ENCODE peak calls at places on chromosomes 11 and 22, in four cellular contexts. N is IMR-90, T is H9, Q is H1. O is an unnamed sample.

GRCh38 chr22:42412744-42413220 is 19.4 kb downstream of the NFAM1 start:
- DNase-seq in N (no peak), Q (no peak), T (peak), O (peak)

GRCh38 chr22:47177334-47177815 is 414.9 kb downstream of the TBC1D22A start:
- DNase-seq in N (no peak), Q (no peak), T (peak), O (no peak)

GRCh38 chr22:35480627-35481565 is 59.7 kb upstream of the RASD2 start:
- DNase-seq in T (peak), N (no peak), Q (no peak), O (no peak)

GRCh38 chr11:113859665-113860064 is 15.7 kb downstream of the USP28 start:
- DNase-seq in T (no peak), Q (no peak), N (no peak), O (peak)

GRCh38 chr11:33747969-33748368 is 11.7 kb upstream of the CD59 start:
- DNase-seq in T (no peak), Q (no peak), N (peak), O (no peak)

GRCh38 chr11:116826751-116827431 is 2.8 kb upstream of the APOC3 start:
- DNase-seq in Q (no peak), N (no peak), T (no peak), O (no peak)

GRCh38 chr11:57499413-57499982 is 16.0 kb downstream of the SLC43A1 start:
- DNase-seq in T (peak), N (peak), Q (peak), O (peak)

GRCh38 chr22:35540600-35541253 is at the start of gene RASD2:
- DNase-seq in T (peak), Q (no peak), N (peak), O (peak)

GRCh38 chr22:39254789-39255298 is 10.1 kb upstream of the PDGFB start:
- DNase-seq in T (no peak), N (peak), Q (no peak), O (no peak)

GRCh38 chr11:126927628-126928027 is 72.9 kb downstream of the KIRREL3 start:
- DNase-seq in N (peak), T (no peak), Q (no peak), O (peak)

GRCh38 chr11:71155846-71156245 is 96.5 kb downstream of the SHANK2 start:
- DNase-seq in N (no peak), T (peak), Q (no peak), O (no peak)

GRCh38 chr11:35875063-35875462 is 68.8 kb upstream of the LDLRAD3 start:
- DNase-seq in T (no peak), Q (no peak), N (no peak), O (no peak)

GRCh38 chr11:112801286-112802088 is 159.7 kb upstream of the NCAM1 start:
- DNase-seq in T (no peak), N (no peak), Q (no peak), O (no peak)

GRCh38 chr22:35313311-35314121 is 13.8 kb downstream of the TOM1 start:
- DNase-seq in Q (no peak), N (peak), T (no peak), O (no peak)

GRCh38 chr11:122538060-122538459 is 117.5 kb upstream of the UBASH3B start:
- DNase-seq in Q (no peak), N (no peak), T (no peak), O (no peak)

GRCh38 chr11:116567721-116568242 is 205.0 kb downstream of the BUD13 start:
- DNase-seq in Q (no peak), N (no peak), T (no peak), O (no peak)

GRCh38 chr22:41481131-41481830 is 12.4 kb downstream of the ACO2 start:
- DNase-seq in T (no peak), N (peak), Q (no peak), O (peak)

GRCh38 chr11:87315229-87315628 is 277.5 kb downstream of the TMEM135 start:
- DNase-seq in N (no peak), Q (no peak), T (no peak), O (no peak)

GRCh38 chr11:132408877-132409276 is 1038.5 kb downstream of the NTM start:
- DNase-seq in Q (no peak), N (no peak), T (no peak), O (no peak)

GRCh38 chr11:88282789-88283188 is 54.7 kb downstream of the CTSC start:
- DNase-seq in N (no peak), Q (no peak), T (no peak), O (no peak)

GRCh38 chr11:73272680-73273038 is 521 bp downstream of the P2RY6 start:
- DNase-seq in N (no peak), Q (no peak), T (no peak), O (no peak)

GRCh38 chr11:14384338-14384737 is 25.4 kb upstream of the RRAS2 start:
- DNase-seq in N (peak), T (no peak), Q (no peak), O (no peak)

GRCh38 chr22:47340851-47341436 is 578.5 kb downstream of the TBC1D22A start:
- DNase-seq in T (no peak), N (no peak), Q (no peak), O (no peak)

GRCh38 chr11:22491826-22492225 is 133.8 kb downstream of the FANCF start:
- DNase-seq in N (peak), Q (no peak), T (peak), O (peak)

GRCh38 chr22:31540966-31541365 is 44.6 kb downstream of the SFI1 start:
- DNase-seq in Q (no peak), T (no peak), N (no peak), O (no peak)

GRCh38 chr11:121696947-121697346 is 244.2 kb upstream of the SORL1-AS1 start:
- DNase-seq in Q (no peak), T (no peak), N (no peak), O (no peak)

GRCh38 chr11:92728628-92729027 is 240.8 kb upstream of the MTNR1B start:
- DNase-seq in T (no peak), N (no peak), Q (no peak), O (peak)

GRCh38 chr22:49676230-49676629 is 151.4 kb downstream of the BRD1 start:
- DNase-seq in N (no peak), Q (no peak), T (no peak), O (no peak)

GRCh38 chr22:41009222-41009948 is 58.2 kb downstream of the RBX1 start:
- DNase-seq in Q (no peak), N (peak), T (no peak), O (no peak)

GRCh38 chr22:30689622-30690021 is 5.1 kb upstream of the OSBP2 start:
- DNase-seq in T (no peak), Q (no peak), N (no peak), O (no peak)

GRCh38 chr11:12213920-12214319 is 103.5 kb downstream of the MICAL2 start:
- DNase-seq in N (peak), T (no peak), Q (no peak), O (no peak)

GRCh38 chr11:67376873-67377808 is 3.7 kb upstream of the CLCF1 start:
- DNase-seq in N (no peak), T (no peak), Q (no peak), O (no peak)
- H4K5ac ChIP-seq in N (no peak), T (no peak), Q (no peak), O (no peak)

GRCh38 chr11:1354125-1354938 is 35.4 kb upstream of the BRSK2 start:
- DNase-seq in T (no peak), Q (no peak), N (no peak), O (no peak)

GRCh38 chr11:1352696-1353382 is 36.9 kb upstream of the BRSK2 start:
- DNase-seq in T (no peak), Q (no peak), N (no peak), O (peak)

GRCh38 chr11:1356007-1356435 is 33.7 kb upstream of the BRSK2 start:
- DNase-seq in T (no peak), Q (no peak), N (no peak), O (no peak)

GRCh38 chr11:1351278-1351937 is 38.3 kb upstream of the BRSK2 start:
- DNase-seq in Q (no peak), N (no peak), T (peak), O (peak)

DNA sequence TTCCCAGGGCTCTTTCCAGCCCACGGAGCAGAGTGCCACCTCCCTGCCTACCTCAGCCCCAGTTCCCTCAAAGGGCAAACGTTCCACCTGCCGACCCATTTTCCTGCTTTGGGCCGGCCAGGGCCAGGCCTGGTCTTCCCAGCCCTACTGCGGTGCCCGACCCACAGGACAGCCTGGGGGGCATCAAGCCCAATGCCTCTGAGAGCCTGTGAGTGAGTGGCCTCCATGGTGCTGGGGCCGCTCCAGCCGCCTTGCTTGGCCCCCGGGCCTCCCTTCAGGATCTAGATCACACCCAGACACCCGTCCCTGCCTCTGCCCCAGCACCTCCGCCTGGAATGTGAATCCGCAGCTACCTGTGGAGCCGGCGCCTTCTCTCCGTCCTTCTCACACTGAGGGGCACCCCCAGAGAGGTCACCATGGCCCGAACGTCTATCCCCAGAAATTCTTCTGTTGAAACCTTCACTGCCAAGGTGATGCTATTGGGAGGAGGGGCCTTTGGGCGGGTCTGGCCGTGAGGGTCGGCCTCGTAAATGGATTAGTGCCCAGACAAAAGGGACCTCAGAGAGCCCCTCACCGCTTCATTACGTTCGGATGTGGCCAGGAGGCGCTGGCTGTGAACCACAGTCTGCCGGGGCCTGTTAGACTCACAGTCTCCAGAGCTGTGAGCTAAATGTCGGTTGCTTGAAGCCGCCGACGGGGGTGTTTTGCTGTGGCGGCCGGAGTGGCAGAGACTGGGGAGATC is 36.2 kb upstream of the BRSK2 start:
- DNase-seq in T (no peak), Q (no peak), N (no peak), O (peak)
- H3K18ac ChIP-seq in T (no peak), Q (no peak), N (no peak), O (no peak)

GRCh38 chr11:68412593-68413475 is 47.7 kb upstream of the PPP6R3 start:
- DNase-seq in N (peak), T (no peak), Q (no peak), O (no peak)

GRCh38 chr11:68411501-68411991 is 49.0 kb upstream of the PPP6R3 start:
- DNase-seq in T (no peak), Q (no peak), N (no peak), O (no peak)

GRCh38 chr11:68414457-68415221 is 45.9 kb upstream of the PPP6R3 start:
- DNase-seq in Q (no peak), N (no peak), T (no peak), O (no peak)

GRCh38 chr11:68416070-68416578 is 44.4 kb upstream of the PPP6R3 start:
- DNase-seq in N (no peak), T (no peak), Q (no peak), O (no peak)

DNA sequence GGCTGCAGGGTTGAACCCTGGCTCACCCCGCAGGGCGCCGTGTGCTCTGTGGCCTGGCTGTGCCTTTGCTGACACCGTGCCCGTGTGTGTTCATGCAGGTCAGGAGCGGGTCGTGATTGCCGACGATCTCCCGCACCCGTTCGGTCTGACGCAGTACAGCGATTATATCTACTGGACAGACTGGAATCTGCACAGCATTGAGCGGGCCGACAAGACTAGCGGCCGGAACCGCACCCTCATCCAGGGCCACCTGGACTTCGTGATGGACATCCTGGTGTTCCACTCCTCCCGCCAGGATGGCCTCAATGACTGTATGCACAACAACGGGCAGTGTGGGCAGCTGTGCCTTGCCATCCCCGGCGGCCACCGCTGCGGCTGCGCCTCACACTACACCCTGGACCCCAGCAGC is 47.0 kb upstream of the PPP6R3 start:
- DNase-seq in T (no peak), N (no peak), Q (no peak), O (no peak)
- H4K5ac ChIP-seq in T (no peak), N (no peak), Q (no peak), O (no peak)

DNA sequence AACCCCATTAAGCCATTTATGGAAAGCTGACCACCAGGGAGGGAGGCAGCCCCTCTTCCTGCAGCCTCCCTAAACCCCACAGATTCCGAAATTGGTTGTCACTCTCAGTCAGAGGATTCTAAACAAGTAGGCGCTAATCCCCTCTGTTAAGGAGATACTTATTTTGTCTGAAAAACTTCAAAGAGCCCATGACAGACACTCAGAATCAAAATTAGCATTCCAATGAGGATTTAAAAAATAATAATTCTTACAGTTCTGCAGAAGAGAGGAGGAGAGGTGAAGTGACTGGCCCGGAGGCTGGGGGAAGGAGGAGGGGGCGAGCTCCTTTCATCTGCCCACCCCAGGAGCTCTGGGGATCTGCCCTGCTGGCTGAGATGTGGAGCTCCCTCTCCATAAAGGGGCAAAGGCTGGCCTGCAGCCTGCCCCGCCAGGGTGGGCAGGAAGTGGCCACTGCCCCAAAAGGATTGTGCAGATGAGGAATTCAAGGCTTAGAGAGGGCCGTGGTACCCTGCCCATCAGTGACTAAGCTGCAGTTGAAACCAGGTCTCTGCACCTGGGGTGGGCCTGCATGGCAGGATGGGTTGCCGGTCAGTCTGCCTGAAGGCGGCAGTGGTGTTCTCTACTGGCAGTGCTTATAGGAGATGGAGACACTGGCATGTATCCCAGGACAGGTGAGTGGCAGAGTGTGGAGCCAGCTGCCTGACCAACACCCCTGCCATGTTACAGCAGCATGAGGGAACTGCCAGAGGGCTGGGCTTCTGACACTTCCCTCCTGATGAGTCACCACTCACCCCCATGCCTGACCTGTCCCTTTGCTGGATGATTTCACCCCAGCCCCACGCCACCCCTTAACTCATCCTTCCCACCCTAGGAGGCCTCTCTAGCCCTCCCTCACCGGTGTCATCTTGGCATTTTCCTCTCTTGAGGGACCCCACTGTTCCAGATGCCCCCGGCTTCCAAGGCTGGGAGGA is 70.0 kb upstream of the LMO1 start:
- DNase-seq in N (no peak), T (peak), Q (no peak), O (peak)
- H3K18ac ChIP-seq in N (no peak), T (no peak), Q (no peak), O (no peak)

DNA sequence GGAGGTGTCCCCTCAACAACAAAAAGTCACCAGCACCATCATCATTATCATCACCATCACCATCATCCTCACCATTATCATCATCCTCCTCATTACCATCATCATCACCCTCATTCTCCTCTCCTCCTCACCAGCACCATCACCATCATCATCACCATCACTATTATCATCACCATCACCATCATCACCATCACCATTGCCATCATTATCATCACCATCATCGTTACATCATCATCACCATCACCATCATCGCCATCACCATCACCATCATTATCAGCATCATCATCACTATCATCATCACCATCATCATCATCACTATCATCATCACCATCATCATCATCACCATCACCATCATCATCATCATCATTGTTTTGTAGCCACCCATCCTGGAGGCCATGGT is 212.6 kb downstream of the MN1 start:
- DNase-seq in Q (no peak), T (no peak), N (no peak), O (no peak)
- H4K5ac ChIP-seq in Q (no peak), T (no peak), N (no peak), O (no peak)

DNA sequence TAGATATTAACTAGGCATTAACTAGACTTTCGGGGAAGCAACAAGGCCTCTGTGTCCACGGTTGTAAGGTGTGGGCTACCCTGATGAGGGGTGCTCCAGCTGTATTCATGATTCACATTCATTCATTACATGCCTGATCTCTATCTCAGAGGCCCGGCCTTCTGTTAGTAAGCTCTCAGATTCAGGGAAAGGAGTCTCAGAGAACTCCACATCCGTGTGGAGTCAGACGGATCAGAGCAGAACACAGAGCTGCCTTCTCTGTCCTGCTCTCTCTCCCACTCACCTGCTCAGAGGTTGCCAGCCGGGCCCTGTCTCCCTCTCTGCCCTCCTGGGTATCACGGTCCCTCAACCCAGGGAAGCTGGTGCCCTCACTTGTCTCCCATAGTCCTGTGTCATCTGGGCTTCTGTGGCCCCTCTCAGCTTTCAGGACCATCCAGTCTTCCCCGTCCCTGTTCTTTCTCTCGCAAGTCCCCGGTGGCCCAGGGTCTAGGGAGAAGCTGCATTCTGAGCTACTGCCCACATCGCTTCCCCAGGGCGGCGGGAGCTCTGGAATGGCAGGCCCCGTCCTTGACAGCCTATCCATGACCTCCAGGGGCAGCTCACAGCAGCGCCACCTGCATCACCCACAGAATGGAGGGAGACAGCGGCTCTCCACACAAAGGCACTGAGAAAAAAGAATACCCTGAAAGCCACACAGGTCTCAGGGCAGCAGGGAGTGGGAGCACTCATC is 4.3 kb downstream of the TP53AIP1 start:
- DNase-seq in N (no peak), Q (no peak), T (no peak), O (no peak)
- H3K18ac ChIP-seq in N (no peak), Q (no peak), T (peak), O (no peak)

GRCh38 chr11:91305402-91305801 is 919.2 kb upstream of the FAT3 start:
- DNase-seq in Q (peak), N (no peak), T (no peak), O (peak)

GRCh38 chr11:91303754-91304153 is 920.9 kb upstream of the FAT3 start:
- DNase-seq in N (peak), Q (no peak), T (no peak), O (no peak)

GRCh38 chr11:91310085-91310484 is 914.5 kb upstream of the FAT3 start:
- DNase-seq in T (no peak), N (no peak), Q (no peak), O (no peak)

DNA sequence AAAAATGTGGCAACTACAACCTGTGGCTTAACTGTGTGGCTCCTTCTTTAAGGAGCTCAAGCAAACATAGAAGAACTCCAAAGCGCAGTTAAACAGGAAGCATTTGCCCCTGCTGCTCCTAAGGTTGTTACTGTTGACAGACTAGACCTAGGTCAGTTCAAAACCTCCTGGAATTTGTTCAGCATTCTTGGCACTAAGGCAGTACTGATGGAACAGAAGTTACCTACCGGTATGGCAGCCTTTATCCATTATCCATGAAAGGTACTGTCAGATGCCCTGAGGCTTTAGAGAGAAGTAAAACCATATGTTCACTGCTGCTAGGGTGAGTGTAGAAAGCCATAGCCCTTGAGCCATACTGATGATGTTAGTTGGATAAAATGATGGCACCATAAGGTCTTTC is 916.5 kb upstream of the FAT3 start:
- DNase-seq in Q (no peak), T (no peak), N (no peak), O (peak)
- H4K5ac ChIP-seq in Q (no peak), T (no peak), N (no peak), O (no peak)

O was measured in mesendoderm.